ENCODE peak calls at places on chromosomes 6 and 20, in four cellular contexts. E is CD8-positive, alpha-beta memory T cell; N is brain microvascular endothelial cell; H is fibroblast of pulmonary artery. W is an unnamed sample.
A peak's percentile ranks its signal among the peaks of the same experiment; 100 is the strongest.

GRCh38 chr6:107353773-107354382 is 105.5 kb downstream of the PDSS2 start:
- DNase-seq in E (no peak), N (no peak), H (no peak), W (no peak)

GRCh38 chr20:44017905-44018683 is 103.4 kb downstream of the TOX2 start:
- DNase-seq in E (no peak), N (peak; percentile 62), H (peak; percentile 79), W (peak; percentile 92)

GRCh38 chr6:134464690-134465411 is 146.9 kb upstream of the SGK1 start:
- DNase-seq in E (no peak), N (peak; percentile 89), H (peak; percentile 59), W (peak; percentile 90)

GRCh38 chr6:119395192-119395591 is 45.6 kb upstream of the MAN1A1 start:
- DNase-seq in E (no peak), N (no peak), H (no peak), W (no peak)

GRCh38 chr6:146364816-146365594 is 178.6 kb upstream of the RAB32 start:
- DNase-seq in E (no peak), N (no peak), H (no peak), W (no peak)

GRCh38 chr20:33933469-33933909 is 60.2 kb upstream of the RALY start:
- DNase-seq in E (peak; percentile 39), N (peak; percentile 13), H (peak; percentile 77), W (peak; percentile 27)

GRCh38 chr6:21885101-21885500 is 291.6 kb downstream of the SOX4 start:
- DNase-seq in E (no peak), N (no peak), H (no peak), W (no peak)

GRCh38 chr6:46502486-46503119 is 11.4 kb upstream of the RCAN2 start:
- DNase-seq in E (no peak), N (no peak), H (no peak), W (no peak)

GRCh38 chr6:37130704-37131103 is 39.2 kb upstream of the PIM1 start:
- DNase-seq in E (no peak), N (peak; percentile 41), H (no peak), W (no peak)

GRCh38 chr20:48215536-48215935 is 430.3 kb upstream of the SULF2 start:
- DNase-seq in E (no peak), N (no peak), H (no peak), W (no peak)

GRCh38 chr6:157106487-157106886 is 216.8 kb downstream of the TMEM242 start:
- DNase-seq in E (no peak), N (peak; percentile 74), H (peak; percentile 38), W (peak; percentile 66)

GRCh38 chr20:18743665-18744440 is 69.7 kb upstream of the SCP2D1 start:
- DNase-seq in E (no peak), N (no peak), H (no peak), W (no peak)

DNA sequence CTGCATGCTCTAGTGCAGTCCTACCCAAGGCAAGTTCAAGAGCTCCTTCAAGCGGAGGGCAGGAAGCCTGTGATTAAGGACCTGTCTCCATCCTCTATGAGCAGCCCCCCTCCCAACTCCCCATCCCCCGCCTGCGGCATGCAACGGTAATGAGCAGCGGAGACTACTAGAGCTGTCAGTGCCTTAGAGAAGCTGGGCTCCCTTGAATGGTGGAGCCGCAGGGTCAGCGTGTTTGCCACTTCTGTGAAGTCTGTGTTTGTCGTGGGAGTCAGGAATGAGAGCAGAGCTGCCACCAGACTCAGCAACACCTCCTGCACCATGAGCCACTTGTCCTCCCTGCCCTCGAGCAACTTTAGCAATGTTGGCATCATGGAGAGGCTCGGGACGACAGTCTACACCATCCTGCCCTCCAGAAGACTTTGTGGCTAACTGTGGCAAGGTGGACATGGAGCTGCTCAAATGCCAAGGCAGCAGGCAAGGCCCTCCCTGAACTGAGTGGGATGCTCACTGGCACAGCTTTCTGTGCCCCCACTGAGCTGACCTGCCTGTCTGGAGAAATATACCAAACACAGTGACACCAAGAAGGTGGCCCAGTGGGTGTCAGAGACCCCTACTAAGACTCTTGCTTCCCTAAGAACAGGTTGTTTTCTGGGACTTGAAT is 23.8 kb upstream of the SYNDIG1 start:
- DNase-seq in E (no peak), N (no peak), H (no peak), W (no peak)
- H3K4me3 ChIP-seq in E (no peak overlapping the region), N (no peak overlapping the region), H (no peak overlapping the region), W (no peak overlapping the region)

DNA sequence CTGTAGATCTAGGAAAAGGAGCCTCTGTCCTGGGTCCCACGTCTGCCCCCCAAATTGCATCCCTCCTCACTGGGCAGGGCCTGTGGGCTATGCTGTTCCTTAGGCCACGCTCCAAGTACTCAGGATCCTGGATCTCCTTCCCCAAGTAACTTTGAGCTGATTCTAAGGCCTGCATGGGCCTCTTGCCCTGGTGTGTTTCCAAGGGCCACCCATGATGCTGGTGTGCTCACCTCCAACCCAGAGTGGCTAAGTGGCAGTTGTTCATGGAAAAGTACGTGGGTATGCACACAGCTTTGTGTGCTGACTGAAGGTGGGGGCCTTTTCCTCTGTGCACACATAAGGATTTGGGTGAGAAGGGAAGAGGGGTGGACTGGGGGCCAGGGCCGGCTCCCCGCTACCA is 5.3 kb downstream of the GMPR start:
- DNase-seq in E (no peak), N (no peak), H (no peak), W (no peak)
- H3K4me3 ChIP-seq in E (no peak overlapping the region), N (no peak overlapping the region), H (no peak overlapping the region), W (no peak overlapping the region)

GRCh38 chr6:29926081-29926794 is 16.1 kb upstream of the HLA-A start:
- DNase-seq in E (peak; percentile 62), N (no peak), H (no peak), W (peak; percentile 26)
- H3K4me3 ChIP-seq in E (peak overlapping the region; percentile 66), N (peak overlapping the region; percentile 77), H (peak overlapping the region; percentile 62), W (peak overlapping the region; percentile 51)

GRCh38 chr20:54069501-54069971 is 858 bp downstream of the BCAS1 start:
- DNase-seq in E (no peak), N (no peak), H (no peak), W (no peak)
- H3K4me3 ChIP-seq in E (no peak overlapping the region), N (no peak overlapping the region), H (no peak overlapping the region), W (no peak overlapping the region)

DNA sequence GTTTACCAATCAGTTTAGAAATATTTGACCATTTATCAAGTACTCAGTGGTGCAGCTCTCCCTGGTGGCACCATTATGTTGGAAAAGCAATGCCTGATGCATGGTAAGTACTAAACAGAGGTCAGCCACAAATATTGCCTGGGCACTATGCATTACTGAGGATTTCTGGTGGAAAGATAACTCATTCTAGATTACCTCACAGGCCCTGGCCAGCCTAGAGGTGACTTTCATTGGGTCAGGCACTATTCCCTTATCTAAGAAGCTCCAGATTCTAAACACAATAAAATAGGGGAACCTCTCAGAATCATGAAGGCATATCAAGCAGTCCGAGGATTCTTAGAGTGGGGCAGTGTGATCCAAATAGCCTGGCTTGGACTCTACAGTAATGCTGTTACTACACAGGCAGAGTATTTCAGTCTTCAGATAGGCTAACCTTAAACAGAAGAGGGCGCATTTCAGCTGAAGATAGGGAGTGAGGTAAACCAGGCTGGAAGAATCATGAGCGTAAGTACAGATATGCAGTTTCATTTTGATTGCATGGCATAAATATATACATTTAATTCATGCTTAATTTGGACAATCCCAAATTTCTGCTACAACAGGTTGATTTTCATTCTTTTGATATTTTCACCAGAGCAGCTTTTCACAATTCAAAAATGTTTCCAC is 12.1 kb downstream of the LGSN start:
- DNase-seq in E (no peak), N (peak; percentile 39), H (peak; percentile 70), W (peak; percentile 40)
- H3K4me3 ChIP-seq in E (no peak overlapping the region), N (no peak overlapping the region), H (no peak overlapping the region), W (no peak overlapping the region)

GRCh38 chr6:138086573-138087196 is 20.5 kb downstream of the PERP start:
- DNase-seq in E (no peak), N (peak; percentile 51), H (no peak), W (peak; percentile 87)
- H3K4me3 ChIP-seq in E (no peak overlapping the region), N (no peak overlapping the region), H (no peak overlapping the region), W (no peak overlapping the region)

W was measured in astrocyte of the spinal cord.